ENCODE peak calls at places on chromosomes 13 and 19, in ten cellular contexts. One of them, this sample, is unnamed.

GRCh38 chr13:48738261-48738755 is 84.6 kb downstream of the CYSLTR2 start:
- DNase-seq in adrenal gland: no peak
- DNase-seq in CD8-positive, alpha-beta T cell: no peak
- DNase-seq in dorsolateral prefrontal cortex: no peak
- DNase-seq in cardiac muscle cell: no peak
- DNase-seq in left ventricle myocardium inferior: no peak
- DNase-seq in heart left ventricle: no peak
- DNase-seq in right atrium auricular region: no peak
- DNase-seq in brain microvascular endothelial cell: no peak
- DNase-seq in testis: peak
- DNase-seq in this sample: no peak

GRCh38 chr13:108609353-108609752 is 20.1 kb upstream of the MYO16 start:
- DNase-seq in adrenal gland: no peak
- DNase-seq in CD8-positive, alpha-beta T cell: no peak
- DNase-seq in dorsolateral prefrontal cortex: no peak
- DNase-seq in cardiac muscle cell: peak
- DNase-seq in left ventricle myocardium inferior: no peak
- DNase-seq in heart left ventricle: no peak
- DNase-seq in right atrium auricular region: no peak
- DNase-seq in brain microvascular endothelial cell: no peak
- DNase-seq in testis: peak
- DNase-seq in this sample: no peak

GRCh38 chr13:96984061-96984508 is 10.2 kb downstream of the OXGR1 start:
- DNase-seq in adrenal gland: peak
- DNase-seq in CD8-positive, alpha-beta T cell: no peak
- DNase-seq in dorsolateral prefrontal cortex: no peak
- DNase-seq in cardiac muscle cell: peak
- DNase-seq in left ventricle myocardium inferior: no peak
- DNase-seq in heart left ventricle: peak
- DNase-seq in right atrium auricular region: no peak
- DNase-seq in brain microvascular endothelial cell: no peak
- DNase-seq in testis: peak
- DNase-seq in this sample: no peak

GRCh38 chr13:108921238-108921637 is 291.8 kb downstream of the MYO16 start:
- DNase-seq in adrenal gland: no peak
- DNase-seq in CD8-positive, alpha-beta T cell: no peak
- DNase-seq in dorsolateral prefrontal cortex: no peak
- DNase-seq in cardiac muscle cell: no peak
- DNase-seq in left ventricle myocardium inferior: no peak
- DNase-seq in heart left ventricle: no peak
- DNase-seq in right atrium auricular region: no peak
- DNase-seq in brain microvascular endothelial cell: no peak
- DNase-seq in testis: no peak
- DNase-seq in this sample: no peak

GRCh38 chr13:35978607-35979316 is 152.4 kb downstream of the DCLK1 start:
- DNase-seq in adrenal gland: peak
- DNase-seq in CD8-positive, alpha-beta T cell: no peak
- DNase-seq in dorsolateral prefrontal cortex: no peak
- DNase-seq in cardiac muscle cell: peak
- DNase-seq in left ventricle myocardium inferior: no peak
- DNase-seq in heart left ventricle: peak
- DNase-seq in right atrium auricular region: no peak
- DNase-seq in brain microvascular endothelial cell: peak
- DNase-seq in testis: peak
- DNase-seq in this sample: no peak

GRCh38 chr13:97367016-97367415 is 67.0 kb upstream of the RAP2A start:
- DNase-seq in adrenal gland: no peak
- DNase-seq in CD8-positive, alpha-beta T cell: no peak
- DNase-seq in dorsolateral prefrontal cortex: no peak
- DNase-seq in cardiac muscle cell: peak
- DNase-seq in left ventricle myocardium inferior: no peak
- DNase-seq in heart left ventricle: no peak
- DNase-seq in right atrium auricular region: no peak
- DNase-seq in brain microvascular endothelial cell: peak
- DNase-seq in testis: no peak
- DNase-seq in this sample: no peak

GRCh38 chr13:113430378-113431110 is 22.7 kb downstream of the ADPRHL1 start:
- DNase-seq in adrenal gland: no peak
- DNase-seq in CD8-positive, alpha-beta T cell: no peak
- DNase-seq in dorsolateral prefrontal cortex: no peak
- DNase-seq in cardiac muscle cell: no peak
- DNase-seq in left ventricle myocardium inferior: no peak
- DNase-seq in heart left ventricle: no peak
- DNase-seq in right atrium auricular region: no peak
- DNase-seq in brain microvascular endothelial cell: no peak
- DNase-seq in testis: no peak
- DNase-seq in this sample: no peak

GRCh38 chr19:48988286-48988685 is 4.8 kb downstream of the GYS1 start:
- DNase-seq in adrenal gland: no peak
- DNase-seq in CD8-positive, alpha-beta T cell: no peak
- DNase-seq in dorsolateral prefrontal cortex: no peak
- DNase-seq in cardiac muscle cell: no peak
- DNase-seq in left ventricle myocardium inferior: no peak
- DNase-seq in heart left ventricle: no peak
- DNase-seq in right atrium auricular region: no peak
- DNase-seq in brain microvascular endothelial cell: no peak
- DNase-seq in testis: no peak
- DNase-seq in this sample: no peak

GRCh38 chr19:46886546-46887239 is 25.9 kb downstream of the ARHGAP35 start:
- DNase-seq in adrenal gland: no peak
- DNase-seq in CD8-positive, alpha-beta T cell: no peak
- DNase-seq in dorsolateral prefrontal cortex: no peak
- DNase-seq in cardiac muscle cell: no peak
- DNase-seq in left ventricle myocardium inferior: no peak
- DNase-seq in heart left ventricle: no peak
- DNase-seq in right atrium auricular region: no peak
- DNase-seq in brain microvascular endothelial cell: no peak
- DNase-seq in testis: no peak
- DNase-seq in this sample: no peak

GRCh38 chr19:3151563-3152430 is 16.0 kb downstream of the GNA15 start:
- DNase-seq in adrenal gland: no peak
- DNase-seq in CD8-positive, alpha-beta T cell: no peak
- DNase-seq in dorsolateral prefrontal cortex: no peak
- DNase-seq in cardiac muscle cell: no peak
- DNase-seq in left ventricle myocardium inferior: no peak
- DNase-seq in heart left ventricle: no peak
- DNase-seq in right atrium auricular region: no peak
- DNase-seq in brain microvascular endothelial cell: no peak
- DNase-seq in testis: no peak
- DNase-seq in this sample: no peak
- H3K27ac ChIP-seq in adrenal gland: no peak
- H3K27ac ChIP-seq in CD8-positive, alpha-beta T cell: no peak
- H3K27ac ChIP-seq in dorsolateral prefrontal cortex: no peak
- H3K27ac ChIP-seq in cardiac muscle cell: no peak
- H3K27ac ChIP-seq in left ventricle myocardium inferior: no peak
- H3K27ac ChIP-seq in heart left ventricle: no peak
- H3K27ac ChIP-seq in right atrium auricular region: no peak
- H3K27ac ChIP-seq in brain microvascular endothelial cell: no peak
- H3K27ac ChIP-seq in testis: no peak
- H3K27ac ChIP-seq in this sample: no peak

DNA sequence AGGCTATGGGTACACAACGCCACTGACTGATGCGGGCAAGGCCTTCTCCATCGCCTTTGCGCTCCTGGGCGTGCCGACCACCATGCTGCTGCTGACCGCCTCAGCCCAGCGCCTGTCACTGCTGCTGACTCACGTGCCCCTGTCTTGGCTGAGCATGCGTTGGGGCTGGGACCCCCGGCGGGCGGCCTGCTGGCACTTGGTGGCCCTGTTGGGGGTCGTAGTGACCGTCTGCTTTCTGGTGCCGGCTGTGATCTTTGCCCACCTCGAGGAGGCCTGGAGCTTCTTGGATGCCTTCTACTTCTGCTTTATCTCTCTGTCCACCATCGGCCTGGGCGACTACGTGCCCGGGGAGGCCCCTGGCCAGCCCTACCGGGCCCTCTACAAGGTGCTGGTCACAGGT is 6.9 kb downstream of the KCNK6 start:
- DNase-seq in adrenal gland: no peak
- DNase-seq in CD8-positive, alpha-beta T cell: no peak
- DNase-seq in dorsolateral prefrontal cortex: no peak
- DNase-seq in cardiac muscle cell: no peak
- DNase-seq in left ventricle myocardium inferior: no peak
- DNase-seq in heart left ventricle: no peak
- DNase-seq in right atrium auricular region: no peak
- DNase-seq in brain microvascular endothelial cell: no peak
- DNase-seq in testis: no peak
- DNase-seq in this sample: no peak
- TF ChIP-seq CTCF in adrenal gland: no peak
- TF ChIP-seq CTCF in CD8-positive, alpha-beta T cell: no peak
- TF ChIP-seq CTCF in dorsolateral prefrontal cortex: no peak
- TF ChIP-seq CTCF in cardiac muscle cell: no peak
- TF ChIP-seq CTCF in left ventricle myocardium inferior: no peak
- TF ChIP-seq CTCF in heart left ventricle: no peak
- TF ChIP-seq CTCF in right atrium auricular region: no peak
- TF ChIP-seq CTCF in brain microvascular endothelial cell: no peak
- TF ChIP-seq CTCF in testis: no peak
- TF ChIP-seq CTCF in this sample: no peak

DNA sequence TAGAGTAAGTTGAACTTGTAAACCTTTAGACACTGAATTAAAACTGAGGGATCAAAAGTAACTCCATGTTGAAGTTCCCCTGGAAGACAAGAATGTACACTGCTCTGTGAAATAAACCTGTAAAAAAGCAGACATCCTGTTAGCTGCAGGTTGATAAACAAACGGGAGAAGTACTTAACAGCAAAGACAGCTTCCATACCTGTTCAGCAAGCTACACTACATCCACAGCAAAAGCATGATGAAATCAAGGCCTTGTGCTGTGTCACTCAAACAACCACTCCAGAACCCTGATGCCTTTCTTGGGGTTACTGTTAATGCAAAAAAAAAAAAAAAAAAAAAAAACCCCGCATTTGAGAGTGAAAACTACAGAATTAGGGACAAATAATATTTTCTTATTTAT is 20.8 kb downstream of the ANKRD10 start:
- DNase-seq in adrenal gland: no peak
- DNase-seq in CD8-positive, alpha-beta T cell: no peak
- DNase-seq in dorsolateral prefrontal cortex: no peak
- DNase-seq in cardiac muscle cell: no peak
- DNase-seq in left ventricle myocardium inferior: no peak
- DNase-seq in heart left ventricle: no peak
- DNase-seq in right atrium auricular region: no peak
- DNase-seq in brain microvascular endothelial cell: no peak
- DNase-seq in testis: no peak
- DNase-seq in this sample: no peak
- H3K27ac ChIP-seq in adrenal gland: no peak
- H3K27ac ChIP-seq in CD8-positive, alpha-beta T cell: no peak
- H3K27ac ChIP-seq in dorsolateral prefrontal cortex: no peak
- H3K27ac ChIP-seq in cardiac muscle cell: no peak
- H3K27ac ChIP-seq in left ventricle myocardium inferior: no peak
- H3K27ac ChIP-seq in heart left ventricle: no peak
- H3K27ac ChIP-seq in right atrium auricular region: no peak
- H3K27ac ChIP-seq in brain microvascular endothelial cell: no peak
- H3K27ac ChIP-seq in testis: no peak
- H3K27ac ChIP-seq in this sample: no peak

GRCh38 chr13:65921933-65922332 is 1308.2 kb downstream of the PCDH9 start:
- DNase-seq in adrenal gland: no peak
- DNase-seq in CD8-positive, alpha-beta T cell: no peak
- DNase-seq in dorsolateral prefrontal cortex: no peak
- DNase-seq in cardiac muscle cell: peak
- DNase-seq in left ventricle myocardium inferior: no peak
- DNase-seq in heart left ventricle: no peak
- DNase-seq in right atrium auricular region: no peak
- DNase-seq in brain microvascular endothelial cell: no peak
- DNase-seq in testis: no peak
- DNase-seq in this sample: no peak

GRCh38 chr13:65929436-65929835 is 1300.7 kb downstream of the PCDH9 start:
- DNase-seq in adrenal gland: no peak
- DNase-seq in CD8-positive, alpha-beta T cell: no peak
- DNase-seq in dorsolateral prefrontal cortex: no peak
- DNase-seq in cardiac muscle cell: no peak
- DNase-seq in left ventricle myocardium inferior: no peak
- DNase-seq in heart left ventricle: no peak
- DNase-seq in right atrium auricular region: no peak
- DNase-seq in brain microvascular endothelial cell: no peak
- DNase-seq in testis: no peak
- DNase-seq in this sample: no peak

GRCh38 chr13:65932013-65932412 is 1298.1 kb downstream of the PCDH9 start:
- DNase-seq in adrenal gland: no peak
- DNase-seq in CD8-positive, alpha-beta T cell: no peak
- DNase-seq in dorsolateral prefrontal cortex: no peak
- DNase-seq in cardiac muscle cell: no peak
- DNase-seq in left ventricle myocardium inferior: no peak
- DNase-seq in heart left ventricle: no peak
- DNase-seq in right atrium auricular region: no peak
- DNase-seq in brain microvascular endothelial cell: no peak
- DNase-seq in testis: no peak
- DNase-seq in this sample: no peak

GRCh38 chr13:65932587-65933239 is 1297.4 kb downstream of the PCDH9 start:
- DNase-seq in adrenal gland: no peak
- DNase-seq in CD8-positive, alpha-beta T cell: no peak
- DNase-seq in dorsolateral prefrontal cortex: no peak
- DNase-seq in cardiac muscle cell: no peak
- DNase-seq in left ventricle myocardium inferior: no peak
- DNase-seq in heart left ventricle: no peak
- DNase-seq in right atrium auricular region: no peak
- DNase-seq in brain microvascular endothelial cell: no peak
- DNase-seq in testis: no peak
- DNase-seq in this sample: no peak

DNA sequence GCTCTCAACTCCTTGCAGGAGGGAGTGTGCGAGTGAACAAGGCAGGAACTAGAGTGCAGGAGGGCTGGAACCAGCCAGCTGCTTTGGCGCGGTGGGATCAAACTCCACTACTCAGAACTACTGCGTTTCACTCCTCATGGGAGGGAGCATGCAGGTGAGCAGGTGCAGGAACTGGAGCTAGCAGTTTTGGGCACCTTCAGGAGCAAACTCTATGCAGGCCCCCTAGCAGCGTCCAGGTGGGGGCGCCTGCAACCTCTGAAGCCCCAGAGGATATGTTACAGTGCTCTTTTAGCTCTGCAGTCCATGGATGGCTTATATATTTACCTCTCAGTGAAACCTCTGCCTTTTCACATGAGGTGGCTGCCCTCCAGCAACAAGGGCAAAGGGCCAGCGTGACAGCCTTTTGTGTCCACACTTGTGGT is 1303.4 kb downstream of the PCDH9 start:
- DNase-seq in adrenal gland: no peak
- DNase-seq in CD8-positive, alpha-beta T cell: no peak
- DNase-seq in dorsolateral prefrontal cortex: no peak
- DNase-seq in cardiac muscle cell: peak
- DNase-seq in left ventricle myocardium inferior: peak
- DNase-seq in heart left ventricle: peak
- DNase-seq in right atrium auricular region: no peak
- DNase-seq in brain microvascular endothelial cell: no peak
- DNase-seq in testis: no peak
- DNase-seq in this sample: peak
- TF ChIP-seq CTCF in adrenal gland: no peak
- TF ChIP-seq CTCF in CD8-positive, alpha-beta T cell: no peak
- TF ChIP-seq CTCF in dorsolateral prefrontal cortex: peak
- TF ChIP-seq CTCF in cardiac muscle cell: peak
- TF ChIP-seq CTCF in left ventricle myocardium inferior: peak
- TF ChIP-seq CTCF in heart left ventricle: peak
- TF ChIP-seq CTCF in right atrium auricular region: peak
- TF ChIP-seq CTCF in brain microvascular endothelial cell: peak
- TF ChIP-seq CTCF in testis: no peak
- TF ChIP-seq CTCF in this sample: no peak